ENCODE peak calls at places on chromosomes 6 and 20, in five cellular contexts. G, K, W, L and S are unnamed samples.

GRCh38 chr6:43789447-43789846 is 19.4 kb downstream of the VEGFA start:
- DNase-seq in G (no peak), K (no peak), W (no peak), L (no peak), S (no peak)

GRCh38 chr6:135722182-135722581 is 129.3 kb upstream of the PDE7B start:
- DNase-seq in G (no peak), K (no peak), W (no peak), L (no peak), S (no peak)

GRCh38 chr6:105292689-105293339 is 110.1 kb downstream of the PREP start:
- DNase-seq in G (no peak), K (no peak), W (no peak), L (no peak), S (no peak)

GRCh38 chr20:51494241-51495110 is 48.0 kb downstream of the NFATC2 start:
- DNase-seq in G (no peak), K (no peak), W (no peak), L (no peak), S (no peak)

GRCh38 chr6:134529921-134530320 is 212.0 kb upstream of the SGK1 start:
- DNase-seq in G (no peak), K (no peak), W (no peak), L (no peak), S (no peak)

GRCh38 chr6:169976301-169977081 is 225.1 kb downstream of the ERMARD start:
- DNase-seq in G (no peak), K (no peak), W (no peak), L (no peak), S (no peak)

GRCh38 chr20:54846948-54847347 is 371.6 kb downstream of the DOK5 start:
- DNase-seq in G (no peak), K (no peak), W (no peak), L (no peak), S (no peak)

GRCh38 chr6:148771212-148771601 is 24.4 kb downstream of the UST start:
- DNase-seq in G (no peak), K (no peak), W (peak; percentile 69), L (no peak), S (no peak)

GRCh38 chr20:31593221-31594001 is 11.7 kb upstream of the ID1 start:
- DNase-seq in G (no peak), K (peak; percentile 90), W (peak; percentile 63), L (no peak), S (no peak)

GRCh38 chr20:58070664-58071499 is 157.6 kb downstream of the ANKRD60 start:
- DNase-seq in G (no peak), K (no peak), W (peak; percentile 24), L (no peak), S (no peak)

DNA sequence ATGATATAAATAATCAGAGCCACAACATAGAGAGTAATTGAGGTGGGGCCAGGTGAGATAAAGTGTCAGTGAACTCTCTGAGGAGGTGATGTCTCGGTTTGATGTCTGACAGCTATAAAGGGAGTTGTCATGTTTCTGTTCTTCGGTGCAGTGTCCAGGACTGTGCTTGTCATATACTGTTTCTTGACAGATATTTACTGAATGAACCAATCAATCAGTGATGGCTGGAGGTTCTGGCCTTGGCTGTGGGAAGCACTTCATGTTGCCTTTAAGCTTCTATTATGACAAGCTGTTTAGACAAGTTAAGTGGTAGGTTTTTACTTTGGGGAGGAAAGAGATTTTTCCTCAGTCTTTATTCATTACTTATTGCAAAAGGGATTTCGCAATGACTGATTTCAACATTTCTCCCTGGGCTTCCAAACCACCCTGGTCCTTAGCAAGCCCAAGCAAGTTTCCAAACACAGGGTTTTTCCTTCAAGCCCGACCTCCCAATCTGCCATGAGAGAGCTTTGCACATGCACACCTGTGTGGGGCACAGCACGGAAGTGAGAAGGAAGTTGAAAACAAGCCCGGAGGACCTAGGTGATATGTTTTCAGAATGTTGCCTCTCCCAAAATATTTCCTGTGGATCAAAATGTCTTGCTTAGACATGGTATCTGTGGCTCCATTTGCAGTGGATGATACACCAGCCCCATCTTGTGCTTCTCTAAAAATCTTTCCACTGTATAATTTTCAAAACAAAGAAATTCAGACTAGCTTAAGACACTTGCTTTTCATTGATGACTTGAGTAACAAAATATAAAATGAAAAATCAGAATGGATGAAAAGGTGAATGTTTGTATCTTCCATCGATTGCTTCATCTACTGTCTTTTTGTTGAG is 567.3 kb upstream of the BTBD3 start:
- DNase-seq in G (no peak), K (peak; percentile 87), W (peak; percentile 29), L (no peak), S (no peak)
- TF ChIP-seq CTCF in G (no peak), K (no peak), W (no peak), L (peak; percentile 46), S (no peak)

GRCh38 chr6:113414511-113414910 is 442.6 kb upstream of the MARCKS start:
- DNase-seq in G (no peak), K (peak; percentile 82), W (no peak), L (no peak), S (no peak)
- TF ChIP-seq CTCF in G (no peak), K (peak; percentile 78), W (peak; percentile 9), L (peak; percentile 83), S (no peak)

DNA sequence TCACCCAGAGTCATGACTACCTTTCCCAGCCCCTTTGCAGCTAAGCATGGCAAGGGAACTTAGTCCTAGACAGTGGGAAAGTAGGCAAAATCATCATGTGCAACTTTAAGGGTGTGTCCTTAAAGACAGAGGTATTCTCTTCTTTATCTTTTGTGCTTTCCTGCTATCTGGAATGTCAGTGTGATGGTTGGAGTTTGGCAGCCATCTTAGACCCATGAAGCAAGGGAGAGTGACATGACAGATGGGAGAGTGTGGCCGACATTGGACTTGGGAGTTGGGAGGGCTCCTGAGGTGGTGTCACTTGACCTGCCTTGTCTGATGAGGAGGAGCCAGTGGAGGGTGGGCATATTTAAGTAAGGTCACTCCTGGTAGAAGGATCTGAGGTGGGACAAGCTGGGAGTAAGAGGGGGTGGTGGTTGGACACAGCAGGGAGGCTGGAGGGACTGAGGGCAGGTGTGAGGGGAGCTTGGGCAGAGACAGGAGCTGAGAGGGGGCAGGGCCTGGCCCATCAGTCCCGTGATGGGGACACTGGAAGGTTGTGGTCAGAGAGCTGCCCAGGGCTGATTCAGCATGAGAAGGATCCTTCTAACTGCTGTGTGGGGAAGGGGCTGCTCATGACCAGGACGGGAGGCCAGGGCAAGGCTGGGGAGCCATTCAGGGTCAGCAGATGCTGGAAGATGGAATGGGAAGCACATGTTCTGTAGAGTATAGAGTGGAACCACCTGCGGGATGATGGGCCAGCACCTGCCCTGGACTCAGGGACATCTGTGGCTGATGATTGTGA is 29.5 kb upstream of the SULF2 start:
- DNase-seq in G (no peak), K (no peak), W (no peak), L (peak; percentile 46), S (no peak)
- TF ChIP-seq CTCF in G (no peak), K (no peak), W (no peak), L (no peak), S (no peak)

DNA sequence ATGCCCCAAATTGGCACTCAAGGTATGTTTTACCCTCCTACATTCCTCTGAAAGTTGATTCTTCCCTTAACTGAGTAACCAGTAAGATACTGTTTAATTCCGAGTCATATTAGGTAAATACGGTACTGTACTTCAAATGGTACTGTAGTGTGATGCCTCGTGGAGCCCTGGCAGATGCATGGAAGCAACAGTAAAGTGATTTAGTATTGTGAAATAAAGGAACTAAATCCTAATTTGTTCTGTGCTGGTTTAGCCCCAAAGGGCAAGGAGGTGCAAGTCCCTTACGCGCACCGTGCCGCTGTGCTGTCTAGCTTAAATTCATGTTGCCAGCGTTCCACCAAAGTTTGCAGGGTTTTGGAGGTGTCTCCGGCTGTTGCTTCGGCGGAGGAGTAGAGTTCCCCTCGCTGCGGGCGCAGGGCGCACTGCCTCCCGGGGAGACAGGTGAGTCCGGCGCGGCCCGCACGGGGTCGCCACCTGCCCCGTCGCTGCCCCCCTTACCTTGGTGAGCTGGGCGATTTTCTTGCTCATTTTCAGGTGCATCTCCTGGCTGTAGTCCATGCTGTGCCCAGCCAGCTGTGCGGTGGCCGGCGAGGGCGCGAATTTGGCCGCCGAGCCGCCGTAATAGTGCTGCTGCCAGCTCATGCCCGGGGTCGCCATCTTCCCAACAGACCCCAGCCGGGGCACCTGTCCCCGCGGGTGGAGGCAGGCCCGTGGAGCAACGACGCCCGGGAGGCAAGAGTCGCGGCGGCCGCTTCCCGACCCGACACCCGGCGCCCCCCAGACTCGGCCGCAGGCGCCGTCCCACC is 618 bp downstream of the FAM184A start:
- DNase-seq in G (peak; percentile 30), K (peak; percentile 19), W (peak; percentile 45), L (no peak), S (peak; percentile 41)
- TF ChIP-seq CTCF in G (no peak), K (no peak), W (no peak), L (no peak), S (no peak)